ENCODE peak calls at places on chromosomes 3 and 15, in five cellular contexts. F is psoas muscle, Z is BJ, D is HFF-Myc, T is breast epithelium. J is an unnamed sample.

GRCh38 chr15:73741401-73741836 is 11.7 kb downstream of the INSYN1 start:
- DNase-seq in Z (no peak), T (no peak), F (no peak), D (no peak), J (no peak)

GRCh38 chr3:177109688-177110087 is 87.6 kb downstream of the TBL1XR1 start:
- DNase-seq in F (no peak), D (no peak), T (no peak), Z (no peak), J (no peak)

GRCh38 chr3:55066406-55067128 is 138.7 kb upstream of the LRTM1 start:
- DNase-seq in D (no peak), T (no peak), F (no peak), Z (no peak), J (no peak)

GRCh38 chr3:100311011-100311410 is 23.5 kb upstream of the NIT2 start:
- DNase-seq in D (no peak), Z (no peak), F (no peak), T (no peak), J (no peak)

GRCh38 chr3:151974067-151974466 is 100.6 kb downstream of the SUCNR1 start:
- DNase-seq in F (no peak), Z (peak), D (no peak), T (no peak), J (no peak)

GRCh38 chr3:128398586-128398985 is 68.1 kb downstream of the DNAJB8 start:
- DNase-seq in Z (no peak), T (no peak), D (no peak), F (no peak), J (no peak)

GRCh38 chr15:68300115-68300940 is 22.8 kb downstream of the FEM1B start:
- DNase-seq in F (no peak), T (no peak), D (no peak), Z (no peak), J (no peak)

GRCh38 chr15:58498821-58499580 is 67.2 kb downstream of the LIPC start:
- DNase-seq in T (no peak), F (no peak), Z (peak), D (peak), J (no peak)

GRCh38 chr3:188389711-188390346 is 235.9 kb downstream of the LPP start:
- DNase-seq in F (no peak), Z (no peak), D (no peak), T (peak), J (no peak)

GRCh38 chr3:139554628-139555027 is 15.1 kb upstream of the RBP1 start:
- DNase-seq in Z (no peak), D (no peak), F (no peak), T (no peak), J (no peak)

GRCh38 chr15:62932436-62932835 is 110.1 kb upstream of the TPM1 start:
- DNase-seq in D (peak), Z (peak), F (no peak), T (no peak), J (no peak)

GRCh38 chr3:24202071-24202470 is 257.0 kb downstream of the NR1D2 start:
- DNase-seq in T (no peak), D (no peak), Z (peak), F (no peak), J (no peak)

GRCh38 chr3:157082305-157082981 is 77.5 kb downstream of the CCNL1 start:
- DNase-seq in F (no peak), Z (no peak), T (no peak), D (no peak), J (peak)

GRCh38 chr3:73365756-73366397 is 258.9 kb downstream of the PDZRN3 start:
- DNase-seq in D (no peak), Z (no peak), F (peak), T (peak), J (peak)

GRCh38 chr3:136835079-136835816 is 16.3 kb downstream of the SLC35G2 start:
- DNase-seq in T (no peak), F (no peak), Z (no peak), D (no peak), J (no peak)

GRCh38 chr3:105516972-105517371 is 150.3 kb downstream of the ALCAM start:
- DNase-seq in F (no peak), T (no peak), D (no peak), Z (no peak), J (no peak)

GRCh38 chr3:180679178-180680096 is at the start of gene CCDC39:
- DNase-seq in D (peak), T (no peak), Z (peak), F (peak), J (peak)

GRCh38 chr3:87361271-87361670 is 84.9 kb upstream of the POU1F1 start:
- DNase-seq in Z (no peak), T (no peak), F (no peak), D (no peak), J (no peak)

GRCh38 chr3:184327171-184327570 is 10.2 kb upstream of the FAM131A start:
- DNase-seq in D (no peak), Z (no peak), T (no peak), F (no peak), J (no peak)

GRCh38 chr3:148881286-148881685 is 16.2 kb downstream of the CPA3 start:
- DNase-seq in Z (no peak), F (no peak), T (no peak), D (no peak), J (peak)

GRCh38 chr3:52986049-52986448 is 59.8 kb downstream of the SFMBT1 start:
- DNase-seq in F (no peak), D (no peak), T (no peak), Z (no peak), J (no peak)

GRCh38 chr3:158727499-158728377 is 4.5 kb downstream of the RARRES1 start:
- DNase-seq in Z (no peak), T (peak), D (no peak), F (no peak), J (peak)

GRCh38 chr3:27657404-27657803 is 64.7 kb downstream of the EOMES start:
- DNase-seq in D (no peak), Z (no peak), F (no peak), T (no peak), J (no peak)

GRCh38 chr3:17515445-17516227 is 226.8 kb downstream of the TBC1D5 start:
- DNase-seq in T (no peak), F (no peak), D (no peak), Z (no peak), J (no peak)

GRCh38 chr15:90261811-90262210 is 3.7 kb upstream of the NGRN start:
- DNase-seq in Z (no peak), F (no peak), T (no peak), D (no peak), J (no peak)

GRCh38 chr3:129756871-129757270 is 136.6 kb downstream of the TMCC1 start:
- DNase-seq in F (no peak), T (no peak), Z (peak), D (peak), J (peak)

GRCh38 chr15:74234598-74234875 is 1.6 kb upstream of the CCDC33 start:
- DNase-seq in T (no peak), D (no peak), Z (no peak), F (no peak), J (no peak)

GRCh38 chr3:72169120-72169519 is 384.2 kb upstream of the PROK2 start:
- DNase-seq in F (no peak), T (no peak), D (no peak), Z (no peak), J (no peak)

GRCh38 chr3:176469694-176470205 is 727.5 kb downstream of the TBL1XR1 start:
- DNase-seq in T (no peak), Z (no peak), D (no peak), F (no peak), J (no peak)

GRCh38 chr3:77071806-77072205 is 31.9 kb downstream of the ROBO2 start:
- DNase-seq in T (no peak), F (no peak), Z (no peak), D (no peak), J (no peak)

GRCh38 chr3:110711851-110712396 is 359.7 kb upstream of the NECTIN3 start:
- DNase-seq in F (no peak), D (no peak), T (no peak), Z (no peak), J (peak)

GRCh38 chr3:40191850-40192448 is 117.6 kb upstream of the EIF1B start:
- DNase-seq in T (peak), F (no peak), D (peak), Z (no peak), J (peak)

GRCh38 chr3:128489860-128490649 is 2.9 kb downstream of the GATA2 start:
- DNase-seq in D (no peak), Z (no peak), T (no peak), F (no peak), J (no peak)

GRCh38 chr15:83734487-83734886 is 80.6 kb downstream of the ADAMTSL3 start:
- DNase-seq in T (no peak), F (no peak), D (no peak), Z (no peak), J (no peak)
- TF ChIP-seq CTCF in T (no peak), F (no peak), D (peak), Z (no peak), J (no peak)

GRCh38 chr3:50270841-50271240 is 1.9 kb downstream of the SEMA3B start:
- DNase-seq in Z (no peak), T (no peak), D (no peak), F (no peak), J (no peak)
- H3K4me3 ChIP-seq in Z (peak), T (no peak), D (no peak), F (no peak), J (no peak)

GRCh38 chr3:30319713-30320112 is 286.7 kb upstream of the TGFBR2 start:
- DNase-seq in D (peak), T (no peak), F (no peak), Z (no peak), J (no peak)
- TF ChIP-seq CTCF in D (peak), T (peak), F (peak), Z (peak), J (peak)

GRCh38 chr3:125042725-125043406 is 12.9 kb downstream of the HEG1 start:
- DNase-seq in Z (no peak), D (no peak), T (no peak), F (peak), J (no peak)
- H3K4me3 ChIP-seq in Z (no peak), D (no peak), T (peak), F (peak), J (no peak)

GRCh38 chr3:49563040-49563578 is 8.8 kb downstream of the BSN start:
- DNase-seq in D (no peak), F (no peak), T (no peak), Z (no peak), J (no peak)
- TF ChIP-seq CTCF in D (no peak), F (no peak), T (no peak), Z (no peak), J (no peak)

DNA sequence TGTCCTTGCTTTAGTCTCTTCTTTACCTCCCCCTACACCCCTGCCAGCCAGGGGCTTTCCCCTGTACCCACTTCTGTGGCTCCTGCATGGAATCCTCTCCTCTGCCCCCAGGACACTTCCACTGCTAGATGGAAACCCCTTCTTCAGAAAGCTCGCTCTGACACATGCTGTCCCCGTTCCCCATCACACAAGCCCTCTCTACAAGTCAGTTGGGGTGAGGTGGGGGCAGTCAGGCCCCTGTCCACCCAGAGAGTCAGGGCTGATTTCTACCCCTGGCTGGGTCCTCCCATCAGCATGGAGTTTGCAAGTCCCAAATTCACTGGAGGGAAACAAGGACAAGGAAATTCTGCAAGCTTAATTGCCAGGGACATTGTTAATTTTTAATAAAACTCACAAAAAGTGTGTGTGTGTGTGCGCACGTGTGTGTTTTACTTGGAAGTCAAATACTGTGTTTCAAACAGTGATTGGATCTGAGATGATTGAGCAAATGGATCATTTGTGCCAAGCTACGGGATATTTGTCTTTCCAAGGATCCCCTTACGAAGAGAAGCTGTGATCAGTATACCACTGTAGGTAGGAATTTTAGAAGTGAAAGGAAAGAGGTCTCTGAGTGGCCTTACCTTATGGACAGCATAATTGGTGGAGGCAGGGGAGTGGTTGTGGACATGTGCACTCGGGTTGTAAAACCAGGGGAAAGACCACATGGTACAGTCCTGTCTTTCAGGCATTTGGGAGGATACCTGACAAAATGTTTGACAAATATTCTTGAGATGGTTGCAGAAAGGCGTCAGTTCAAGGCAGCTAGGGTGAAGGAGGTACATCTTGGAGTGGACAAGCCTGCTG is 1.5 kb upstream of the AMOTL2 start:
- DNase-seq in T (no peak), F (no peak), Z (no peak), D (no peak), J (no peak)
- H3K4me3 ChIP-seq in T (peak), F (peak), Z (no peak), D (peak), J (no peak)

GRCh38 chr3:32138545-32139104 is 32.2 kb downstream of the GPD1L start:
- DNase-seq in D (no peak), Z (no peak), T (no peak), F (no peak), J (no peak)
- TF ChIP-seq CTCF in D (no peak), Z (no peak), T (no peak), F (no peak), J (no peak)